ENCODE peak calls at places on chromosome 17, in seven cellular contexts. One of them, this sample, is unnamed.

GRCh38 chr17:50656509-50656908 is 21.8 kb downstream of the ABCC3 start:
- DNase-seq in GM23338: no peak
- DNase-seq in HFF-Myc: no peak
- DNase-seq in endothelial cell: no peak
- DNase-seq in activated B cell treated with CpG ODN at 0.5 μM for 24 hours: no peak
- DNase-seq in AG04449: no peak
- DNase-seq in epithelial cell of esophagus: no peak
- DNase-seq in this sample: no peak

GRCh38 chr17:32960815-32961214 is 30.8 kb upstream of the SPACA3 start:
- DNase-seq in GM23338: no peak
- DNase-seq in HFF-Myc: peak; percentile 56
- DNase-seq in endothelial cell: no peak
- DNase-seq in activated B cell treated with CpG ODN at 0.5 μM for 24 hours: no peak
- DNase-seq in AG04449: no peak
- DNase-seq in epithelial cell of esophagus: peak; percentile 49
- DNase-seq in this sample: no peak

GRCh38 chr17:41585301-41585700 is 1.4 kb downstream of the KRT14 start:
- DNase-seq in GM23338: no peak
- DNase-seq in HFF-Myc: no peak
- DNase-seq in endothelial cell: no peak
- DNase-seq in activated B cell treated with CpG ODN at 0.5 μM for 24 hours: no peak
- DNase-seq in AG04449: no peak
- DNase-seq in epithelial cell of esophagus: no peak
- DNase-seq in this sample: no peak

GRCh38 chr17:56570199-56570598 is 23.3 kb upstream of the NOG start:
- DNase-seq in GM23338: no peak
- DNase-seq in HFF-Myc: no peak
- DNase-seq in endothelial cell: no peak
- DNase-seq in activated B cell treated with CpG ODN at 0.5 μM for 24 hours: no peak
- DNase-seq in AG04449: no peak
- DNase-seq in epithelial cell of esophagus: peak; percentile 4
- DNase-seq in this sample: no peak

GRCh38 chr17:59154335-59154720 is 658 bp downstream of the SKA2 start:
- DNase-seq in GM23338: peak; percentile 68
- DNase-seq in HFF-Myc: no peak
- DNase-seq in endothelial cell: peak; percentile 56
- DNase-seq in activated B cell treated with CpG ODN at 0.5 μM for 24 hours: peak; percentile 22
- DNase-seq in AG04449: no peak
- DNase-seq in epithelial cell of esophagus: peak; percentile 67
- DNase-seq in this sample: no peak

GRCh38 chr17:48547839-48548686 is 3.2 kb upstream of the HOXB2 start:
- DNase-seq in GM23338: peak; percentile 66
- DNase-seq in HFF-Myc: no peak
- DNase-seq in endothelial cell: no peak
- DNase-seq in activated B cell treated with CpG ODN at 0.5 μM for 24 hours: no peak
- DNase-seq in AG04449: no peak
- DNase-seq in epithelial cell of esophagus: no peak
- DNase-seq in this sample: no peak

GRCh38 chr17:64186171-64187092 is 56.5 kb upstream of the ERN1 start:
- DNase-seq in GM23338: no peak
- DNase-seq in HFF-Myc: no peak
- DNase-seq in endothelial cell: no peak
- DNase-seq in activated B cell treated with CpG ODN at 0.5 μM for 24 hours: no peak
- DNase-seq in AG04449: no peak
- DNase-seq in epithelial cell of esophagus: no peak
- DNase-seq in this sample: no peak

GRCh38 chr17:72597354-72598087 is 476.7 kb downstream of the SOX9 start:
- DNase-seq in GM23338: no peak
- DNase-seq in HFF-Myc: no peak
- DNase-seq in endothelial cell: no peak
- DNase-seq in activated B cell treated with CpG ODN at 0.5 μM for 24 hours: no peak
- DNase-seq in AG04449: no peak
- DNase-seq in epithelial cell of esophagus: no peak
- DNase-seq in this sample: no peak

GRCh38 chr17:57672205-57672632 is 72.9 kb downstream of the CCDC182 start:
- DNase-seq in GM23338: no peak
- DNase-seq in HFF-Myc: no peak
- DNase-seq in endothelial cell: no peak
- DNase-seq in activated B cell treated with CpG ODN at 0.5 μM for 24 hours: no peak
- DNase-seq in AG04449: peak; percentile 47
- DNase-seq in epithelial cell of esophagus: peak; percentile 87
- DNase-seq in this sample: no peak

GRCh38 chr17:36885161-36885735 is 52.0 kb upstream of the LHX1 start:
- DNase-seq in GM23338: no peak
- DNase-seq in HFF-Myc: no peak
- DNase-seq in endothelial cell: no peak
- DNase-seq in activated B cell treated with CpG ODN at 0.5 μM for 24 hours: no peak
- DNase-seq in AG04449: no peak
- DNase-seq in epithelial cell of esophagus: no peak
- DNase-seq in this sample: no peak

GRCh38 chr17:59423903-59424302 is 92.4 kb downstream of the YPEL2 start:
- DNase-seq in GM23338: no peak
- DNase-seq in HFF-Myc: no peak
- DNase-seq in endothelial cell: no peak
- DNase-seq in activated B cell treated with CpG ODN at 0.5 μM for 24 hours: no peak
- DNase-seq in AG04449: no peak
- DNase-seq in epithelial cell of esophagus: no peak
- DNase-seq in this sample: no peak

GRCh38 chr17:45388604-45389325 is 43.9 kb downstream of the ARHGAP27 start:
- DNase-seq in GM23338: no peak
- DNase-seq in HFF-Myc: no peak
- DNase-seq in endothelial cell: no peak
- DNase-seq in activated B cell treated with CpG ODN at 0.5 μM for 24 hours: no peak
- DNase-seq in AG04449: no peak
- DNase-seq in epithelial cell of esophagus: peak; percentile 33
- DNase-seq in this sample: no peak

GRCh38 chr17:55690105-55690508 is 32.6 kb downstream of the TMEM100 start:
- DNase-seq in GM23338: no peak
- DNase-seq in HFF-Myc: no peak
- DNase-seq in endothelial cell: no peak
- DNase-seq in activated B cell treated with CpG ODN at 0.5 μM for 24 hours: no peak
- DNase-seq in AG04449: no peak
- DNase-seq in epithelial cell of esophagus: no peak
- DNase-seq in this sample: no peak

GRCh38 chr17:58336456-58337094 is 8.0 kb upstream of the TSPOAP1 start:
- DNase-seq in GM23338: no peak
- DNase-seq in HFF-Myc: peak; percentile 53
- DNase-seq in endothelial cell: no peak
- DNase-seq in activated B cell treated with CpG ODN at 0.5 μM for 24 hours: no peak
- DNase-seq in AG04449: no peak
- DNase-seq in epithelial cell of esophagus: peak; percentile 36
- DNase-seq in this sample: no peak

GRCh38 chr17:2406903-2407790 is 6.3 kb upstream of the MNT start:
- DNase-seq in GM23338: no peak
- DNase-seq in HFF-Myc: no peak
- DNase-seq in endothelial cell: no peak
- DNase-seq in activated B cell treated with CpG ODN at 0.5 μM for 24 hours: no peak
- DNase-seq in AG04449: no peak
- DNase-seq in epithelial cell of esophagus: peak; percentile 98
- DNase-seq in this sample: no peak

GRCh38 chr17:41812176-41813038 is at the start of gene FKBP10:
- DNase-seq in GM23338: peak; percentile 96
- DNase-seq in HFF-Myc: peak; percentile 67
- DNase-seq in endothelial cell: peak; percentile 77
- DNase-seq in activated B cell treated with CpG ODN at 0.5 μM for 24 hours: no peak
- DNase-seq in AG04449: no peak
- DNase-seq in epithelial cell of esophagus: peak; percentile 66
- DNase-seq in this sample: peak; percentile 77

GRCh38 chr17:62179525-62180161 is 114.6 kb upstream of the MED13 start:
- DNase-seq in GM23338: no peak
- DNase-seq in HFF-Myc: peak; percentile 37
- DNase-seq in endothelial cell: no peak
- DNase-seq in activated B cell treated with CpG ODN at 0.5 μM for 24 hours: no peak
- DNase-seq in AG04449: no peak
- DNase-seq in epithelial cell of esophagus: peak; percentile 90
- DNase-seq in this sample: no peak

GRCh38 chr17:73610331-73610911 is 33.8 kb downstream of the SDK2 start:
- DNase-seq in GM23338: no peak
- DNase-seq in HFF-Myc: no peak
- DNase-seq in endothelial cell: no peak
- DNase-seq in activated B cell treated with CpG ODN at 0.5 μM for 24 hours: no peak
- DNase-seq in AG04449: no peak
- DNase-seq in epithelial cell of esophagus: no peak
- DNase-seq in this sample: no peak

GRCh38 chr17:3602499-3602898 is 6.7 kb downstream of the TRPV1 start:
- DNase-seq in GM23338: peak; percentile 94
- DNase-seq in HFF-Myc: no peak
- DNase-seq in endothelial cell: no peak
- DNase-seq in activated B cell treated with CpG ODN at 0.5 μM for 24 hours: no peak
- DNase-seq in AG04449: no peak
- DNase-seq in epithelial cell of esophagus: peak; percentile 40
- DNase-seq in this sample: peak; percentile 66

GRCh38 chr17:56737741-56738161 is 96.0 kb downstream of the C17orf67 start:
- DNase-seq in GM23338: no peak
- DNase-seq in HFF-Myc: no peak
- DNase-seq in endothelial cell: no peak
- DNase-seq in activated B cell treated with CpG ODN at 0.5 μM for 24 hours: no peak
- DNase-seq in AG04449: no peak
- DNase-seq in epithelial cell of esophagus: no peak
- DNase-seq in this sample: no peak

GRCh38 chr17:37614391-37614790 is 5.2 kb upstream of the SYNRG start:
- DNase-seq in GM23338: no peak
- DNase-seq in HFF-Myc: no peak
- DNase-seq in endothelial cell: no peak
- DNase-seq in activated B cell treated with CpG ODN at 0.5 μM for 24 hours: no peak
- DNase-seq in AG04449: peak; percentile 45
- DNase-seq in epithelial cell of esophagus: peak; percentile 91
- DNase-seq in this sample: no peak

GRCh38 chr17:52158450-52159042 is at the start of gene CA10:
- DNase-seq in GM23338: peak; percentile 91
- DNase-seq in HFF-Myc: no peak
- DNase-seq in endothelial cell: peak; percentile 12
- DNase-seq in activated B cell treated with CpG ODN at 0.5 μM for 24 hours: no peak
- DNase-seq in AG04449: no peak
- DNase-seq in epithelial cell of esophagus: peak; percentile 18
- DNase-seq in this sample: peak; percentile 18

GRCh38 chr17:77679589-77679988 is 278.9 kb upstream of the TNRC6C start:
- DNase-seq in GM23338: no peak
- DNase-seq in HFF-Myc: no peak
- DNase-seq in endothelial cell: no peak
- DNase-seq in activated B cell treated with CpG ODN at 0.5 μM for 24 hours: no peak
- DNase-seq in AG04449: no peak
- DNase-seq in epithelial cell of esophagus: no peak
- DNase-seq in this sample: no peak

DNA sequence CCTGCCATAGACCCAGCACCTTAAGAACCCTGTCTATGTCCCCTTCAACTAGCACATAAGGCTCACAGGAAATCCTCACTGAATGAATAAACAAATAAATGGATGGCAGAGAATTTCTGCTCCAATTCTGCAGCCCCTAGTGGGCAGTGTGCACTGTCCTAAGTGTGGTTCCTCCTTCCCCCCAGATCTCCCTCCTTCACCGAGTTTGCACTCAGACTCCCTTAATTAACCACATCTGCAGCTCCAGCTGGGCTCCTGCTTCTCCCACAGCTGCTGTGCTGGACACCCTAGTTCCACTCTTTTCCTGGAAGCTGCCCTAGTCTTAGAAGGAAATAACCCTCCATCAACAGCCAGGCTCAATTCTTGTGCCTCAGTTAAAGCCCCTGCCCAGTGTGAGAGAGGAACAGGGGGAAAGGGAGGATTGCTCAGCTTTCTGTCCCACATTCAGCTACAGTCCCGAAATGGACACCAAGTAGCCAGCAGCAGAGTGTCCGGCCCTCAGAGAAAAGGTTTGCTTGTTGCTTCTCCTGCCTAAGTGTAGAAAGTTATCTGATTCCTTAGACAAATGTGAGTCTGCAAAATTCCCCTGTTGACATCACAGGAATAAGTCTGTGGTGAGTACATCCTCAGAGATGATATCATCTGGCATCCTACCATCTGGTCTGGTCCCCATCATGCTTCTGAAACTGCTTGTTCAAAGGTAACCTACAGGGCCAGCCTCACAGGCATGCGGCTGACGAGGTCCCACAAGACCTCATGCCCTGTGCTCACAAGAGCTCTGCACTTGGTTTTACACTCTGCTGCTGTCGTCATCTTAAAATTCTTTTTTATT is 12.3 kb downstream of the LRRC3C start:
- DNase-seq in GM23338: peak; percentile 34
- DNase-seq in HFF-Myc: peak; percentile 79
- DNase-seq in endothelial cell: no peak
- DNase-seq in activated B cell treated with CpG ODN at 0.5 μM for 24 hours: no peak
- DNase-seq in AG04449: peak; percentile 57
- DNase-seq in epithelial cell of esophagus: peak; percentile 71
- DNase-seq in this sample: peak; percentile 75
- TF ChIP-seq CTCF in GM23338: peak; percentile 43
- TF ChIP-seq CTCF in HFF-Myc: peak; percentile 82
- TF ChIP-seq CTCF in endothelial cell: no peak
- TF ChIP-seq CTCF in activated B cell treated with CpG ODN at 0.5 μM for 24 hours: no peak
- TF ChIP-seq CTCF in AG04449: peak; percentile 64
- TF ChIP-seq CTCF in epithelial cell of esophagus: no peak
- TF ChIP-seq CTCF in this sample: peak; percentile 43

GRCh38 chr17:17130077-17130844 is 75.9 kb downstream of the PLD6 start:
- DNase-seq in GM23338: no peak
- DNase-seq in HFF-Myc: no peak
- DNase-seq in endothelial cell: no peak
- DNase-seq in activated B cell treated with CpG ODN at 0.5 μM for 24 hours: no peak
- DNase-seq in AG04449: no peak
- DNase-seq in epithelial cell of esophagus: no peak
- DNase-seq in this sample: no peak
- TF ChIP-seq CTCF in GM23338: peak; percentile 54
- TF ChIP-seq CTCF in HFF-Myc: no peak
- TF ChIP-seq CTCF in endothelial cell: no peak
- TF ChIP-seq CTCF in activated B cell treated with CpG ODN at 0.5 μM for 24 hours: no peak
- TF ChIP-seq CTCF in AG04449: no peak
- TF ChIP-seq CTCF in epithelial cell of esophagus: no peak
- TF ChIP-seq CTCF in this sample: no peak

DNA sequence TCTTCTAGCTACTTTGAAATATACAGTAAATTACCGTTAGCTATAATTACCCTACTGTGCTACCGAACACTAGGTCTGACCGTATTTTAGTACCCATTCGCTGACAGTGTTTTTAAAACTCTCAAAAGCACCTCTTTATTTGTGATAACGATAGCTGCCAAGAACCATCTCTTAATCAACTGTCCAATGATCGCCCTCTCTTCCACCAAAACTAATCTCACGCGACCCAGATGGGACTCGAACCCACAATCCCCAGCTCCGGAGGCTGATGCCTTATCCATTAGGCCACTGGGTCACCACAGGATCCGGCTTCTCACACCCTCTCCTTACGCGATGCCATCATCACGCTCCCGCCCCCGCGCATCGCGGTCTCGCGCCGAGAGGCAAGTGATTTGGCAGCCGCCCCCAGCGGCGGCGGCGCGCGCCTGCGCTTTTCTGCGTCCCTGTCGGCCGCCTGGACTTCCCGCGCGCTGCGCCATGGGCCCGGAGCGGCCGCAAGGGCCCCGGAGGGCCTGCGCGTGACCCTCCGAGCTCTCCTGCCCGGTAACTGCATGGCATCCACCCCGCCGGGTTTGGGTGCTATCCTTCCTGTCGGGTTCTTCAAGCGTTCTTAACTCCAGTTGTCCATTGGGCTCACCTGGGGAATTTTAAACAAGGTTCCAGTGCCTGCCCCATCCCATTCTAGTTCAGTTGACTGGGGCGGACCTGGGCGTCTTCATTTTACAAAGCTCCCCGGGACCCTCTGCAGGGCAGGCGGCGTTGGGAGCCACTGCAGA is 15.7 kb upstream of the KPNA2 start:
- DNase-seq in GM23338: peak; percentile 94
- DNase-seq in HFF-Myc: peak; percentile 83
- DNase-seq in endothelial cell: peak; percentile 100
- DNase-seq in activated B cell treated with CpG ODN at 0.5 μM for 24 hours: peak; percentile 99
- DNase-seq in AG04449: peak; percentile 79
- DNase-seq in epithelial cell of esophagus: peak; percentile 94
- DNase-seq in this sample: peak; percentile 96
- TF ChIP-seq CTCF in GM23338: peak; percentile 24
- TF ChIP-seq CTCF in HFF-Myc: no peak
- TF ChIP-seq CTCF in endothelial cell: peak; percentile 56
- TF ChIP-seq CTCF in activated B cell treated with CpG ODN at 0.5 μM for 24 hours: no peak
- TF ChIP-seq CTCF in AG04449: peak; percentile 40
- TF ChIP-seq CTCF in epithelial cell of esophagus: peak; percentile 10
- TF ChIP-seq CTCF in this sample: peak; percentile 28

GRCh38 chr17:75758131-75758905 is 6.7 kb downstream of the GALK1 start:
- DNase-seq in GM23338: peak; percentile 64
- DNase-seq in HFF-Myc: no peak
- DNase-seq in endothelial cell: no peak
- DNase-seq in activated B cell treated with CpG ODN at 0.5 μM for 24 hours: no peak
- DNase-seq in AG04449: no peak
- DNase-seq in epithelial cell of esophagus: no peak
- DNase-seq in this sample: no peak
- TF ChIP-seq CTCF in GM23338: peak; percentile 82
- TF ChIP-seq CTCF in HFF-Myc: peak; percentile 40
- TF ChIP-seq CTCF in endothelial cell: no peak
- TF ChIP-seq CTCF in activated B cell treated with CpG ODN at 0.5 μM for 24 hours: no peak
- TF ChIP-seq CTCF in AG04449: peak; percentile 9
- TF ChIP-seq CTCF in epithelial cell of esophagus: peak; percentile 47
- TF ChIP-seq CTCF in this sample: peak; percentile 28